ENCODE peak calls at places on chromosomes 2 and 18, in six cellular contexts. B, O, Y, H, N and A are unnamed samples.

GRCh38 chr18:3508576-3509559 is 58.9 kb downstream of the TGIF1 start:
- DNase-seq in B (peak; percentile 42), O (no peak), Y (peak; percentile 32), H (no peak), N (no peak), A (no peak)

GRCh38 chr18:62164855-62165487 is 21.9 kb downstream of the PIGN start:
- DNase-seq in B (peak; percentile 31), O (no peak), Y (no peak), H (no peak), N (no peak), A (no peak)

GRCh38 chr18:27780061-27780740 is 396.7 kb downstream of the CDH2 start:
- DNase-seq in B (no peak), O (no peak), Y (no peak), H (peak; percentile 38), N (no peak), A (no peak)

GRCh38 chr2:5111581-5111980 is 580.6 kb upstream of the SOX11 start:
- DNase-seq in B (no peak), O (no peak), Y (no peak), H (no peak), N (no peak), A (no peak)

GRCh38 chr2:110865188-110865587 is 132.8 kb downstream of the ACOXL start:
- DNase-seq in B (no peak), O (no peak), Y (no peak), H (no peak), N (no peak), A (peak; percentile 77)

GRCh38 chr2:185583058-185583816 is 155.4 kb upstream of the FSIP2 start:
- DNase-seq in B (peak; percentile 40), O (peak; percentile 65), Y (no peak), H (peak; percentile 86), N (no peak), A (no peak)

GRCh38 chr2:179096090-179096489 is 46.2 kb upstream of the CCDC141 start:
- DNase-seq in B (no peak), O (no peak), Y (no peak), H (no peak), N (no peak), A (peak; percentile 5)

GRCh38 chr18:79497638-79498081 is 101.9 kb downstream of the NFATC1 start:
- DNase-seq in B (no peak), O (no peak), Y (no peak), H (no peak), N (no peak), A (no peak)

GRCh38 chr2:241288489-241288888 is 27.0 kb downstream of the HDLBP start:
- DNase-seq in B (no peak), O (no peak), Y (no peak), H (peak; percentile 26), N (no peak), A (no peak)

GRCh38 chr2:109164739-109165221 is 35.8 kb downstream of the SH3RF3 start:
- DNase-seq in B (no peak), O (no peak), Y (no peak), H (peak; percentile 74), N (peak; percentile 72), A (no peak)

GRCh38 chr2:77579076-77579769 is 57.0 kb upstream of the LRRTM4 start:
- DNase-seq in B (no peak), O (peak; percentile 24), Y (no peak), H (no peak), N (no peak), A (no peak)

GRCh38 chr2:121771976-121772742 is 16.7 kb downstream of the TSN start:
- DNase-seq in B (no peak), O (no peak), Y (no peak), H (no peak), N (no peak), A (no peak)

GRCh38 chr18:44741551-44741950 is 60.9 kb downstream of the SETBP1 start:
- DNase-seq in B (no peak), O (no peak), Y (no peak), H (no peak), N (no peak), A (no peak)

GRCh38 chr2:209005371-209005770 is 418.5 kb upstream of the MAP2 start:
- DNase-seq in B (no peak), O (no peak), Y (no peak), H (no peak), N (no peak), A (no peak)

GRCh38 chr2:118837621-118838020 is 9.8 kb downstream of the EN1 start:
- DNase-seq in B (peak; percentile 11), O (no peak), Y (no peak), H (no peak), N (no peak), A (no peak)

GRCh38 chr2:128379021-128380005 is 60.6 kb upstream of the HS6ST1 start:
- DNase-seq in B (peak; percentile 27), O (peak; percentile 14), Y (peak; percentile 33), H (peak; percentile 46), N (peak; percentile 62), A (no peak)

DNA sequence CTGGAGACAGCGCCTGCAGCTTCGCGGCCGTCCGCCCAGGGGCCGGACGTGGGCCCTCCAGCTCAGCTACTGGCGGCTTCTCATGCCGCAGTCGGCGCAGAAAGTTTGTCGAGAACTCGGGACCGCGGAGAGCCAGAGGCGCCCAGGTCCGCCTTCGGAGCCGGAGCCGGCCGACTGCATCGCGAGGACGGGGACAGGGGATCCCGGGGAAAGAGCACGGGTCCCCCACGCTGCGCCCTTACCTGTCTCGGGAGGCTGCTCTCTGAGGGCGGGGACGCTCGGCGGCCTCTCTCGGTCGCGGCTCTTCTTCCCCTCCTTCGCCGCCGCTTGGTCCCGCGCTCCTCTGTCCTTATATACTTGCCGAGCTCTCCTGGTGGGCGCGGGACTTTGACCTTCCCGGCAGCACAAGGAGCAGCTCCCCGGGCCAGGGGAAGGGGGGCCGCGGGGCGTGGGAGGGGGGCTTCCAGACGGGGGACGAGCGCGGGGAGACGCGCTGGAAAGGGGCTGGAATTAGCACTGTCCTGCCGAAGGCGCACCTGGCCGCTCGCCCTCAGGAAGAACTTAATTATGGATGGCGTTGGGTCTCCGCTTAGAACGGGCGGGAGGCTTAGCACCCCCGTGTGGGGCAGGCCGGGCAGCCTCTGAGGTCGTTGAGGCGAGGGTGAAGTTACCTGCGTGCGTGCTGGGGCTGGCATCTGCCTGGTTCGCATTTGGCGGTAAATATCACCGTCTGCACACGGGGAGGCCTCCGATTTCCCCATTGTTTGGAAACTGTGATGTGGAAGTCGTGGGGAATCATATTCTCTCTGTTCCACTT is at the start of gene POMC:
- DNase-seq in B (peak; percentile 68), O (no peak), Y (peak; percentile 27), H (peak; percentile 31), N (no peak), A (peak; percentile 64)
- TF ChIP-seq CTCF in B (peak; percentile 24), O (no peak), Y (no peak), H (no peak), N (no peak), A (no peak)

GRCh38 chr2:71471276-71471675 is 17.9 kb downstream of the DYSF start:
- DNase-seq in B (no peak), O (no peak), Y (no peak), H (peak; percentile 71), N (no peak), A (no peak)

GRCh38 chr2:71472019-71472418 is 18.7 kb downstream of the DYSF start:
- DNase-seq in B (no peak), O (no peak), Y (no peak), H (no peak), N (no peak), A (no peak)

GRCh38 chr2:71467180-71467815 is 13.9 kb downstream of the DYSF start:
- DNase-seq in B (no peak), O (no peak), Y (no peak), H (no peak), N (no peak), A (no peak)

GRCh38 chr2:71468279-71469015 is 15.1 kb downstream of the DYSF start:
- DNase-seq in B (no peak), O (no peak), Y (no peak), H (no peak), N (no peak), A (no peak)

DNA sequence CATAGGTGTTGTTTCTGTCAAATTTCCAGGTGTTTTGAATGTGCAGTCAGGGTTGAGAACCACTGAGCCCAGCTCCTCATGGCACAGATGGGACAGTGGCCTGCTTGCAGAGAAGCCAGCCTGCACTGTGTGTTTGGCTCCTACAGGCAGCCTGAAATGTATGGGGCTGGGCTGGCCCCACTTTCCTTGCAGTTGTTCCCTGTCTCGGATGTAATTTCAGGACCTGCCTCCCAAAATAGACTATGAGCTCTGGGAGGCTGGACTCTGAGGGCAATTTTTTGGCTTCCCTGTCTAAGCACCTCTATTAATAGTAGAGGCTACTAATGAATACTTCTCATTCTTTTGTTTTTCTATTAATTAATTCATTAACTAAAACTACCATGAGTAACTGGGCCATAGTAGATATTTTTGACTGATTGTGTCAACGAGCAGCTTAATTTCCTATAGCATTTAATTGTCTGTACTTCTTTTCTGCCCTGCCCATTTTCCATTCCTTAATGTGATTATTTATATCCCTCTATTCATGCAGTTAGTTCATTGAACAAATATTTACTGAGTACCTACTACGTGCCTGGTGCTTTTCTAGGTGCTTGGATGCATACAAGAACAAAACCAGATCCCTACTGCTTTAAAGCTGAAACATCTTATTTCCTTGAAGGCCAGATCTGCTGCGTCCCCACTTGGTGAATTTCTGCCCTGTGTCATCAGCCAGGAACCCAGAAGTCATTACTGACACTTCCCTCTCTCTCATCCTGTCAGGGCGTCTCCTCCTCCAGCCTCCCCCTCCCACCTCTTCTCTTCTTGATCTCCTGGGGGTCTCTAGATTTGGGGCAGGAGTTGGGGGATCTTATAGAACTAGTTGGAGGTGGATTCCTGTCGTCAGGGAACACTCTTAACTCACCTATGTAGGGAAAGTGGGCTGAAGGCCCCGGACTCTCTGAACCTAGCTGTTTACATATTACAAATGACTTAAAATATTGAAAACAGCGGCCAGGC is 16.3 kb downstream of the DYSF start:
- DNase-seq in B (no peak), O (no peak), Y (no peak), H (no peak), N (no peak), A (no peak)
- TF ChIP-seq CTCF in B (no peak), O (no peak), Y (no peak), H (no peak), N (no peak), A (no peak)

DNA sequence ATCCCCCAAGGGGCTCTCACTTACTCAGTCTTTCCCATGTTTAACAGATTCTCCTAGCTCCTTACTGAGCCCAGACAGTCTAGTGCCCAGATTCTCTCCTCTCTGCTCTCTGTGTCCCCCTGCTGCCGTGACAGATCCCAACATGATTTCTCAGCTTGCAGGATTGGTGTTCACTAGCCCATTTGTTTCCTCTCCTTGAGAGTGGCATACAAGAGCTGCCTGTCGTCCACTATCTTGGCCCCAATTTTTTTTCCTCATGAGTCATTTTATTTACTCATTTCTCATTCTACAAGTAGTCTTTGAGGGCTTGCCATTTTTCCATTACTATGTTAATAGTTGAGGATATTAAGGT is 199.9 kb upstream of the FN1 start:
- DNase-seq in B (no peak), O (no peak), Y (no peak), H (peak; percentile 59), N (no peak), A (no peak)
- TF ChIP-seq CTCF in B (peak; percentile 43), O (peak; percentile 33), Y (peak; percentile 4), H (peak; percentile 48), N (peak; percentile 25), A (no peak)

GRCh38 chr18:39839782-39840181 is 2115.3 kb upstream of the PIK3C3 start:
- DNase-seq in B (no peak), O (peak; percentile 65), Y (no peak), H (peak; percentile 58), N (no peak), A (no peak)

GRCh38 chr18:39838831-39839230 is 2116.2 kb upstream of the PIK3C3 start:
- DNase-seq in B (no peak), O (no peak), Y (no peak), H (no peak), N (no peak), A (no peak)

GRCh38 chr18:39840406-39840805 is 2114.6 kb upstream of the PIK3C3 start:
- DNase-seq in B (no peak), O (peak; percentile 63), Y (no peak), H (peak; percentile 91), N (no peak), A (no peak)

GRCh38 chr18:39835303-39836030 is 2119.6 kb upstream of the PIK3C3 start:
- DNase-seq in B (no peak), O (no peak), Y (no peak), H (peak; percentile 61), N (no peak), A (no peak)

GRCh38 chr18:39834636-39835035 is 2120.4 kb upstream of the PIK3C3 start:
- DNase-seq in B (no peak), O (no peak), Y (no peak), H (no peak), N (no peak), A (no peak)
- TF ChIP-seq CTCF in B (no peak), O (no peak), Y (no peak), H (no peak), N (no peak), A (no peak)